ENCODE peak calls at places on chromosomes 11 and 22, in four cellular contexts. N is OCI-LY7, L is GM23338, A is neural progenitor cell. X is an unnamed sample.

GRCh38 chr11:86671386-86672006 is 920 bp downstream of the ME3 start:
- DNase-seq in N (no peak), L (peak), A (peak), X (no peak)

GRCh38 chr22:46681010-46681409 is 57.0 kb downstream of the CERK start:
- DNase-seq in N (peak), L (peak), A (no peak), X (peak)

GRCh38 chr11:105229257-105229656 is 89.7 kb upstream of the CARD18 start:
- DNase-seq in N (no peak), L (no peak), A (no peak), X (no peak)

GRCh38 chr11:88535916-88536547 is 198.5 kb upstream of the CTSC start:
- DNase-seq in N (no peak), L (no peak), A (no peak), X (no peak)

GRCh38 chr22:49878206-49878605 is 24.6 kb downstream of the ZBED4 start:
- DNase-seq in N (no peak), L (no peak), A (no peak), X (no peak)

GRCh38 chr11:76702378-76703128 is 32.0 kb upstream of the LRRC32 start:
- DNase-seq in N (no peak), L (no peak), A (no peak), X (no peak)

GRCh38 chr11:128931066-128931465 is 11.6 kb downstream of the TP53AIP1 start:
- DNase-seq in N (no peak), L (no peak), A (no peak), X (no peak)

GRCh38 chr11:121237686-121238658 is 54.6 kb upstream of the SC5D start:
- DNase-seq in N (peak), L (no peak), A (no peak), X (no peak)

GRCh38 chr11:33500331-33500730 is 200.3 kb downstream of the C11orf91 start:
- DNase-seq in N (no peak), L (no peak), A (no peak), X (no peak)

GRCh38 chr11:33505140-33505539 is 195.5 kb downstream of the C11orf91 start:
- DNase-seq in N (no peak), L (no peak), A (no peak), X (no peak)

DNA sequence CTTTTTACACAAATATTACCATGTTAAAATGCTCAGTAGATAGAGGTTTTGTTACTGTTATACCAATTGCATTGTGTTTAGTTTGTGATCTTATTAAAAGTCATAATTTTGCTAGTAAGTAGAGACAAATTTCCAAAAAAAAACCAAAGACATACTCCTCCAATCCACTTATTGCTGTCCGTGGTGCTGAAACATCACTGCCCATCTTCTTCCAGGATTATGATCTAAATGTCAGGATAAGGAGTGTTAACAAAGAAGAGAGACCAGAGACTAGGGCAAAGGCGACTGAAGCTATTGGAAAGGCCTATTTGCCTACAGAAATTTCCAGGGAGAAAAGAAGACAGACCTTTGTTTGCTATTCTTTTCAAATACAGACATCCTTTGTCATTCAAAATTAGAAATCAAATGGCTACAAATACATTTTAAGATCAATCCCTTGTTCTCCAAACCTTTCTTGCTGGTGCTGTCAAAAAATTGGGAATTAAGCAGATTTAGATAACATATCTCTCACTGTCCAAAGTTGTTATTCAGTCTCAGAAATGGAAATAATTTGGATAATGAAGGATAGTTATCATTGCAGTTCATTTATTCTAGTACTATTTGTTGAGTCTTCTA is 199.7 kb downstream of the C11orf91 start:
- DNase-seq in N (no peak), L (peak), A (peak), X (no peak)
- TF ChIP-seq EZH2phosphoT487 in N (no peak), L (no peak), A (no peak), X (no peak)

GRCh38 chr22:25853902-25854301 is 111.9 kb downstream of the MYO18B start:
- DNase-seq in N (peak), L (peak), A (peak), X (peak)
- TF ChIP-seq CTCF in N (peak), L (peak), A (peak), X (no peak)

GRCh38 chr11:111538407-111539114 is 2.0 kb upstream of the LAYN start:
- DNase-seq in N (no peak), L (no peak), A (no peak), X (no peak)

GRCh38 chr11:111540921-111541208 is 345 bp downstream of the LAYN start:
- DNase-seq in N (no peak), L (no peak), A (no peak), X (no peak)

GRCh38 chr11:111539426-111540113 is 950 bp upstream of the LAYN start:
- DNase-seq in N (no peak), L (no peak), A (no peak), X (no peak)

GRCh38 chr11:111541209-111542061 is 915 bp downstream of the LAYN start:
- DNase-seq in N (no peak), L (peak), A (peak), X (peak)

GRCh38 chr11:111540114-111540920 is at the start of gene LAYN:
- DNase-seq in N (no peak), L (peak), A (peak), X (peak)
- TF ChIP-seq EZH2phosphoT487 in N (no peak), L (no peak), A (peak), X (no peak)

GRCh38 chr11:10654211-10655150 is 39.1 kb downstream of the IRAG1 start:
- DNase-seq in N (peak), L (peak), A (peak), X (peak)
- TF ChIP-seq CTCF in N (peak), L (peak), A (peak), X (peak)

GRCh38 chr22:24124247-24124646 is 57.0 kb upstream of the SUSD2 start:
- DNase-seq in N (no peak), L (no peak), A (no peak), X (no peak)
- TF ChIP-seq EZH2phosphoT487 in N (no peak), L (no peak), A (no peak), X (no peak)

DNA sequence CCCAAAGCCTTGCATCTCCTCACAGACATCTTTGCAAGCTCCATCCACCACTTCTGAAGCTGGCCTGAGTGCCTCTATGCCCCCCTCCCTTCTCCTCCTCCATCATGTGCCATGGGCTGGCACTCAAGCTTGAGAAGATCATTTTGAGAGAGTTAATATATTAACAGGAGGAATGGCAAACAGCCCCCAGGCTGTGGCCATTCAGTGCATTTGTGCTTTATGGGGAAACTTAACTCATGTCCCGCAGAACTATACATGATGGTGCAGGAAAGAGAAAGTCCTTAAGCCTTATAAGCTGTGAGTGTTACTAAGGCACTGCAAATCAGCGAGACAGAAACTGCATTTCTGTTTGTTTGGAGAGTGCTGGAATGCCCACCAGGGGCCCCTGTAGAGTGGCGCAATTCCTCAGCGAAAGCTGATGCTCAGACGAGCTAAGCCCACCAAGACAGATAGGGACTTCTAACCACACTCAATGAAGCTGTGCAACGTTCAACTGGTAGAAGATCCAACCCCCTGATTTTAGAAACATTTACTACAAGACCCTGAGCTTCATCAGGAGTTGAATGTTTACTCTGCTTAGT is 26.8 kb upstream of the PHLDA2 start:
- DNase-seq in N (no peak), L (peak), A (peak), X (no peak)
- TF ChIP-seq CTCF in N (no peak), L (peak), A (peak), X (no peak)

GRCh38 chr11:56688554-56688953 is 10.3 kb upstream of the OR9G1 start:
- DNase-seq in N (no peak), L (no peak), A (no peak), X (no peak)
- TF ChIP-seq EZH2phosphoT487 in N (no peak), L (no peak), A (no peak), X (no peak)

DNA sequence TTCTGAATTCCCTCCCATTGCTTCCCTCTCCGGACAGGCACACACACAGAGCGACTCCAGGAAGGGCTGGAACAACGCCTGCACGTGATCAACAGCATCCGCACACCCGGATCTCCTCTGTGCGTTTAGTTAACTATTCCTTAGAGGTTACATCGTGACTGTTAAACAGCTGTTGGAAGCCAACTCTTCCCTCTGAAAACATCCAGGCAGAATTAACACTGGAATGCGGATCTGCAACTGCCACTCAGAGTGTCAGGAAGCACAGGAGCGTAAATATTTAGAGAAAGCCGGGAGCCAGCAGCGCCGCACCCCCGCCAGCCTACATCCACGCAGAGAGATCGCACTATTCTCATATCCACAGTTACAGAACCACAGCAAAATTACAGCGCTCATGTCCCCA is 46.2 kb downstream of the SHANK2 start:
- DNase-seq in N (no peak), L (peak), A (peak), X (no peak)
- TF ChIP-seq CTCF in N (no peak), L (no peak), A (no peak), X (no peak)